ENCODE peak calls at places on chromosomes 5 and 9, in seven cellular contexts. One of them, this sample, is unnamed.

GRCh38 chr9:93112116-93112863 is 16.3 kb downstream of the CARD19 start:
- DNase-seq in HCT116: no peak
- DNase-seq in AG04449: no peak
- DNase-seq in glutamatergic neuron: peak
- DNase-seq in mammary epithelial cell: no peak
- DNase-seq in fibroblast of mammary gland: no peak
- DNase-seq in activated CD8-positive, alpha-beta T cell treated with anti-CD3 and anti-CD28 coated beads for 36 hours: peak
- DNase-seq in this sample: no peak

GRCh38 chr5:124544366-124545055 is 201.9 kb downstream of the ZNF608 start:
- DNase-seq in glutamatergic neuron: no peak
- DNase-seq in activated CD8-positive, alpha-beta T cell treated with anti-CD3 and anti-CD28 coated beads for 36 hours: no peak
- DNase-seq in AG04449: no peak
- DNase-seq in mammary epithelial cell: peak
- DNase-seq in HCT116: peak
- DNase-seq in fibroblast of mammary gland: peak
- DNase-seq in this sample: no peak

GRCh38 chr5:62317810-62318209 is 11.8 kb downstream of the KIF2A start:
- DNase-seq in glutamatergic neuron: no peak
- DNase-seq in mammary epithelial cell: no peak
- DNase-seq in fibroblast of mammary gland: peak
- DNase-seq in activated CD8-positive, alpha-beta T cell treated with anti-CD3 and anti-CD28 coated beads for 36 hours: no peak
- DNase-seq in HCT116: no peak
- DNase-seq in AG04449: no peak
- DNase-seq in this sample: no peak

GRCh38 chr5:98568336-98568735 is 205.1 kb upstream of the RGMB start:
- DNase-seq in activated CD8-positive, alpha-beta T cell treated with anti-CD3 and anti-CD28 coated beads for 36 hours: no peak
- DNase-seq in mammary epithelial cell: no peak
- DNase-seq in AG04449: no peak
- DNase-seq in HCT116: no peak
- DNase-seq in fibroblast of mammary gland: peak
- DNase-seq in glutamatergic neuron: no peak
- DNase-seq in this sample: no peak

GRCh38 chr9:96442491-96442890 is 7.5 kb upstream of the HABP4 start:
- DNase-seq in AG04449: no peak
- DNase-seq in HCT116: no peak
- DNase-seq in glutamatergic neuron: no peak
- DNase-seq in mammary epithelial cell: no peak
- DNase-seq in activated CD8-positive, alpha-beta T cell treated with anti-CD3 and anti-CD28 coated beads for 36 hours: no peak
- DNase-seq in fibroblast of mammary gland: no peak
- DNase-seq in this sample: no peak

GRCh38 chr5:118968406-118968911 is 19.9 kb downstream of the DTWD2 start:
- DNase-seq in HCT116: no peak
- DNase-seq in fibroblast of mammary gland: no peak
- DNase-seq in mammary epithelial cell: no peak
- DNase-seq in glutamatergic neuron: no peak
- DNase-seq in activated CD8-positive, alpha-beta T cell treated with anti-CD3 and anti-CD28 coated beads for 36 hours: no peak
- DNase-seq in AG04449: no peak
- DNase-seq in this sample: no peak

GRCh38 chr5:170651902-170652301 is 131.6 kb upstream of the GABRP start:
- DNase-seq in AG04449: no peak
- DNase-seq in glutamatergic neuron: no peak
- DNase-seq in fibroblast of mammary gland: no peak
- DNase-seq in HCT116: no peak
- DNase-seq in mammary epithelial cell: no peak
- DNase-seq in activated CD8-positive, alpha-beta T cell treated with anti-CD3 and anti-CD28 coated beads for 36 hours: no peak
- DNase-seq in this sample: no peak

GRCh38 chr5:36965179-36965578 is 88.6 kb downstream of the NIPBL start:
- DNase-seq in HCT116: no peak
- DNase-seq in activated CD8-positive, alpha-beta T cell treated with anti-CD3 and anti-CD28 coated beads for 36 hours: no peak
- DNase-seq in AG04449: no peak
- DNase-seq in mammary epithelial cell: no peak
- DNase-seq in glutamatergic neuron: no peak
- DNase-seq in fibroblast of mammary gland: no peak
- DNase-seq in this sample: no peak

GRCh38 chr9:110340306-110340705 is 2.6 kb upstream of the TXNDC8 start:
- DNase-seq in fibroblast of mammary gland: peak
- DNase-seq in HCT116: peak
- DNase-seq in AG04449: no peak
- DNase-seq in mammary epithelial cell: no peak
- DNase-seq in activated CD8-positive, alpha-beta T cell treated with anti-CD3 and anti-CD28 coated beads for 36 hours: no peak
- DNase-seq in glutamatergic neuron: no peak
- DNase-seq in this sample: no peak

GRCh38 chr5:6830643-6831239 is 117.5 kb downstream of the TENT4A start:
- DNase-seq in activated CD8-positive, alpha-beta T cell treated with anti-CD3 and anti-CD28 coated beads for 36 hours: no peak
- DNase-seq in AG04449: no peak
- DNase-seq in mammary epithelial cell: no peak
- DNase-seq in HCT116: no peak
- DNase-seq in glutamatergic neuron: no peak
- DNase-seq in fibroblast of mammary gland: no peak
- DNase-seq in this sample: no peak

GRCh38 chr9:129584136-129584535 is 36.8 kb downstream of the C9orf50 start:
- DNase-seq in HCT116: peak
- DNase-seq in mammary epithelial cell: peak
- DNase-seq in AG04449: no peak
- DNase-seq in activated CD8-positive, alpha-beta T cell treated with anti-CD3 and anti-CD28 coated beads for 36 hours: peak
- DNase-seq in fibroblast of mammary gland: peak
- DNase-seq in glutamatergic neuron: peak
- DNase-seq in this sample: no peak

GRCh38 chr5:16406023-16406422 is 59.6 kb downstream of the ZNF622 start:
- DNase-seq in fibroblast of mammary gland: no peak
- DNase-seq in HCT116: no peak
- DNase-seq in activated CD8-positive, alpha-beta T cell treated with anti-CD3 and anti-CD28 coated beads for 36 hours: no peak
- DNase-seq in glutamatergic neuron: no peak
- DNase-seq in AG04449: no peak
- DNase-seq in mammary epithelial cell: no peak
- DNase-seq in this sample: no peak

GRCh38 chr5:50922942-50923767 is 256.7 kb downstream of the PARP8 start:
- DNase-seq in activated CD8-positive, alpha-beta T cell treated with anti-CD3 and anti-CD28 coated beads for 36 hours: no peak
- DNase-seq in mammary epithelial cell: no peak
- DNase-seq in AG04449: no peak
- DNase-seq in HCT116: no peak
- DNase-seq in fibroblast of mammary gland: no peak
- DNase-seq in glutamatergic neuron: no peak
- DNase-seq in this sample: no peak
- TF ChIP-seq CTCF in activated CD8-positive, alpha-beta T cell treated with anti-CD3 and anti-CD28 coated beads for 36 hours: no peak
- TF ChIP-seq CTCF in mammary epithelial cell: no peak
- TF ChIP-seq CTCF in AG04449: no peak
- TF ChIP-seq CTCF in HCT116: no peak
- TF ChIP-seq CTCF in fibroblast of mammary gland: no peak
- TF ChIP-seq CTCF in glutamatergic neuron: no peak
- TF ChIP-seq CTCF in this sample: no peak

GRCh38 chr5:112491257-112491656 is 72.2 kb upstream of the EPB41L4A start:
- DNase-seq in glutamatergic neuron: no peak
- DNase-seq in mammary epithelial cell: no peak
- DNase-seq in AG04449: no peak
- DNase-seq in HCT116: peak
- DNase-seq in activated CD8-positive, alpha-beta T cell treated with anti-CD3 and anti-CD28 coated beads for 36 hours: no peak
- DNase-seq in fibroblast of mammary gland: peak
- DNase-seq in this sample: no peak

GRCh38 chr5:112492291-112492690 is 73.2 kb upstream of the EPB41L4A start:
- DNase-seq in activated CD8-positive, alpha-beta T cell treated with anti-CD3 and anti-CD28 coated beads for 36 hours: peak
- DNase-seq in fibroblast of mammary gland: peak
- DNase-seq in mammary epithelial cell: peak
- DNase-seq in glutamatergic neuron: peak
- DNase-seq in HCT116: peak
- DNase-seq in AG04449: peak
- DNase-seq in this sample: no peak
- TF ChIP-seq CTCF in activated CD8-positive, alpha-beta T cell treated with anti-CD3 and anti-CD28 coated beads for 36 hours: peak
- TF ChIP-seq CTCF in fibroblast of mammary gland: peak
- TF ChIP-seq CTCF in mammary epithelial cell: peak
- TF ChIP-seq CTCF in glutamatergic neuron: peak
- TF ChIP-seq CTCF in HCT116: peak
- TF ChIP-seq CTCF in AG04449: peak
- TF ChIP-seq CTCF in this sample: peak

DNA sequence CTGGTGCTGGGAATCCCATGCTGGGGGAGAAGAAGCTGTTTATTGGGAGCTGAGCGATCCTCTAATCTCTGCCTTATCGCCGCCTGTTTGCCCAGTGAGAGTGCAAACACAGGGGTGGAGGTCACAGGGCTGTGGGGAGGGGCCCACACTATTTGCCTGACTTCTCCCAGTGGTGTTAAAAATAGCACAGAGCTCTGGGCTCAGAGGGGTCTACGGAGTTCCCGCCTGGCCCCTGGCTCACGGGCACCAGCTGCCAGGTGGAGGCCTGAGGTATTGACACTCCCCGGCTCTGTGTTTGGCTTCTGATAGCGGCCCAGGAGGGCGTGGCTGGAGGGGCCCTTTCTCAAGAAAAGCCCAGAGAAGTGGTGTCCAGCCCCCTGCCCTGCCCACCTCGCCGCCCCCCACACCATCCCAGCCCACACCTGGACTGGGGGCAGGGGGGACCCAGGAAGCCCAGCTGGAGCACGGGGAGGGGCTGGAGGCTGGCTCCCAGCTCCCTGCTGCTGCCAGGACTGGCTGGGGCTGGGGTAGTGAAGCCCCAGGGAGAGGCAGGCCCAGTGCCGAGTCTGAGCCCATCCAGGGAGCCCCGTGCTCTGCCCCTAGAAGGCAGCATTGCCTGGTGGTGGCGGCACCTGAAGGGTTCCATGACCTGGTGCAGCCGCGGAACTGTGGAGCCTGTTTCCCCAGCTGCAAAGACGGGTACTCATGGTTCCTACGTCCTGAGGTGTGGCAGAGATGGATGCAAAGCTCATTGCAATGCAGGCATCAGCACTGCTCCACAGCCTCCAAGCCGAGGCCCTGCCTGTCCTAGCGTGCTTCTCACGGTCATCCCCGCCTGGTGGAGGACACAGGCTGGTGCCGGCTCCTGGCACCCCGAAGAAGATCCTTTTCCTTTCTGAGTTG is 35.7 kb upstream of the EGFL7 start:
- DNase-seq in activated CD8-positive, alpha-beta T cell treated with anti-CD3 and anti-CD28 coated beads for 36 hours: no peak
- DNase-seq in AG04449: no peak
- DNase-seq in HCT116: no peak
- DNase-seq in glutamatergic neuron: no peak
- DNase-seq in fibroblast of mammary gland: no peak
- DNase-seq in mammary epithelial cell: no peak
- DNase-seq in this sample: no peak
- TF ChIP-seq CTCF in activated CD8-positive, alpha-beta T cell treated with anti-CD3 and anti-CD28 coated beads for 36 hours: no peak
- TF ChIP-seq CTCF in AG04449: peak
- TF ChIP-seq CTCF in HCT116: no peak
- TF ChIP-seq CTCF in glutamatergic neuron: peak
- TF ChIP-seq CTCF in fibroblast of mammary gland: no peak
- TF ChIP-seq CTCF in mammary epithelial cell: peak
- TF ChIP-seq CTCF in this sample: no peak

GRCh38 chr5:1124181-1125029 is 12.5 kb upstream of the SLC12A7 start:
- DNase-seq in mammary epithelial cell: no peak
- DNase-seq in AG04449: no peak
- DNase-seq in activated CD8-positive, alpha-beta T cell treated with anti-CD3 and anti-CD28 coated beads for 36 hours: no peak
- DNase-seq in HCT116: no peak
- DNase-seq in fibroblast of mammary gland: no peak
- DNase-seq in glutamatergic neuron: no peak
- DNase-seq in this sample: no peak

GRCh38 chr5:1125030-1125357 is 13.1 kb upstream of the SLC12A7 start:
- DNase-seq in activated CD8-positive, alpha-beta T cell treated with anti-CD3 and anti-CD28 coated beads for 36 hours: no peak
- DNase-seq in HCT116: no peak
- DNase-seq in mammary epithelial cell: no peak
- DNase-seq in glutamatergic neuron: peak
- DNase-seq in fibroblast of mammary gland: peak
- DNase-seq in AG04449: no peak
- DNase-seq in this sample: no peak

GRCh38 chr5:1122511-1123284 is 10.8 kb upstream of the SLC12A7 start:
- DNase-seq in HCT116: no peak
- DNase-seq in glutamatergic neuron: no peak
- DNase-seq in activated CD8-positive, alpha-beta T cell treated with anti-CD3 and anti-CD28 coated beads for 36 hours: no peak
- DNase-seq in mammary epithelial cell: no peak
- DNase-seq in fibroblast of mammary gland: no peak
- DNase-seq in AG04449: no peak
- DNase-seq in this sample: no peak

GRCh38 chr5:1121891-1122290 is 10.0 kb upstream of the SLC12A7 start:
- DNase-seq in fibroblast of mammary gland: no peak
- DNase-seq in HCT116: no peak
- DNase-seq in glutamatergic neuron: no peak
- DNase-seq in activated CD8-positive, alpha-beta T cell treated with anti-CD3 and anti-CD28 coated beads for 36 hours: no peak
- DNase-seq in AG04449: no peak
- DNase-seq in mammary epithelial cell: no peak
- DNase-seq in this sample: no peak

GRCh38 chr5:1123418-1124147 is 11.7 kb upstream of the SLC12A7 start:
- DNase-seq in fibroblast of mammary gland: no peak
- DNase-seq in AG04449: no peak
- DNase-seq in mammary epithelial cell: no peak
- DNase-seq in glutamatergic neuron: no peak
- DNase-seq in activated CD8-positive, alpha-beta T cell treated with anti-CD3 and anti-CD28 coated beads for 36 hours: no peak
- DNase-seq in HCT116: no peak
- DNase-seq in this sample: no peak
- TF ChIP-seq CTCF in fibroblast of mammary gland: no peak
- TF ChIP-seq CTCF in AG04449: no peak
- TF ChIP-seq CTCF in mammary epithelial cell: no peak
- TF ChIP-seq CTCF in glutamatergic neuron: no peak
- TF ChIP-seq CTCF in activated CD8-positive, alpha-beta T cell treated with anti-CD3 and anti-CD28 coated beads for 36 hours: no peak
- TF ChIP-seq CTCF in HCT116: no peak
- TF ChIP-seq CTCF in this sample: no peak

GRCh38 chr5:9799601-9800000 is 169.4 kb upstream of the TAS2R1 start:
- DNase-seq in fibroblast of mammary gland: no peak
- DNase-seq in AG04449: no peak
- DNase-seq in activated CD8-positive, alpha-beta T cell treated with anti-CD3 and anti-CD28 coated beads for 36 hours: no peak
- DNase-seq in mammary epithelial cell: no peak
- DNase-seq in glutamatergic neuron: no peak
- DNase-seq in HCT116: no peak
- DNase-seq in this sample: no peak

GRCh38 chr5:9801908-9802307 is 171.8 kb upstream of the TAS2R1 start:
- DNase-seq in AG04449: no peak
- DNase-seq in activated CD8-positive, alpha-beta T cell treated with anti-CD3 and anti-CD28 coated beads for 36 hours: no peak
- DNase-seq in mammary epithelial cell: no peak
- DNase-seq in fibroblast of mammary gland: no peak
- DNase-seq in HCT116: no peak
- DNase-seq in glutamatergic neuron: no peak
- DNase-seq in this sample: no peak
- TF ChIP-seq CTCF in AG04449: no peak
- TF ChIP-seq CTCF in activated CD8-positive, alpha-beta T cell treated with anti-CD3 and anti-CD28 coated beads for 36 hours: no peak
- TF ChIP-seq CTCF in mammary epithelial cell: no peak
- TF ChIP-seq CTCF in fibroblast of mammary gland: no peak
- TF ChIP-seq CTCF in HCT116: no peak
- TF ChIP-seq CTCF in glutamatergic neuron: no peak
- TF ChIP-seq CTCF in this sample: no peak

GRCh38 chr5:151107738-151108520 is 27.1 kb upstream of the TNIP1 start:
- DNase-seq in fibroblast of mammary gland: peak
- DNase-seq in activated CD8-positive, alpha-beta T cell treated with anti-CD3 and anti-CD28 coated beads for 36 hours: no peak
- DNase-seq in glutamatergic neuron: no peak
- DNase-seq in HCT116: no peak
- DNase-seq in mammary epithelial cell: no peak
- DNase-seq in AG04449: no peak
- DNase-seq in this sample: peak
- TF ChIP-seq CTCF in fibroblast of mammary gland: no peak
- TF ChIP-seq CTCF in activated CD8-positive, alpha-beta T cell treated with anti-CD3 and anti-CD28 coated beads for 36 hours: no peak
- TF ChIP-seq CTCF in glutamatergic neuron: no peak
- TF ChIP-seq CTCF in HCT116: no peak
- TF ChIP-seq CTCF in mammary epithelial cell: peak
- TF ChIP-seq CTCF in AG04449: no peak
- TF ChIP-seq CTCF in this sample: no peak

GRCh38 chr5:92885950-92886349 is 695.1 kb downstream of the NR2F1-AS1 start:
- DNase-seq in glutamatergic neuron: peak
- DNase-seq in fibroblast of mammary gland: no peak
- DNase-seq in mammary epithelial cell: no peak
- DNase-seq in HCT116: no peak
- DNase-seq in AG04449: no peak
- DNase-seq in activated CD8-positive, alpha-beta T cell treated with anti-CD3 and anti-CD28 coated beads for 36 hours: no peak
- DNase-seq in this sample: no peak
- TF ChIP-seq CTCF in glutamatergic neuron: no peak
- TF ChIP-seq CTCF in fibroblast of mammary gland: no peak
- TF ChIP-seq CTCF in mammary epithelial cell: peak
- TF ChIP-seq CTCF in HCT116: peak
- TF ChIP-seq CTCF in AG04449: no peak
- TF ChIP-seq CTCF in activated CD8-positive, alpha-beta T cell treated with anti-CD3 and anti-CD28 coated beads for 36 hours: no peak
- TF ChIP-seq CTCF in this sample: no peak

This sample was measured in AG09319.